ENCODE peak calls at places on chromosomes 3 and 15, in four cellular contexts. D is left ventricle myocardium inferior, W is keratinocyte, G is ELF-1. C is an unnamed sample.
A peak's percentile ranks its signal among the peaks of the same experiment; 100 is the strongest.

GRCh38 chr3:3618624-3619023 is 180.6 kb upstream of the LRRN1 start:
- DNase-seq in D (no peak), G (no peak), W (no peak), C (no peak)

GRCh38 chr15:58873267-58873666 is 60.2 kb downstream of the SLTM start:
- DNase-seq in G (no peak), W (no peak), D (no peak), C (no peak)

GRCh38 chr15:81195339-81195864 is 1.3 kb upstream of the IL16 start:
- DNase-seq in W (no peak), G (no peak), D (no peak), C (no peak)

GRCh38 chr15:31082771-31083393 is 18.6 kb downstream of the TRPM1 start:
- DNase-seq in W (no peak), D (no peak), G (no peak), C (no peak)

GRCh38 chr3:170536712-170537111 is 49.2 kb downstream of the SLC7A14 start:
- DNase-seq in G (no peak), D (no peak), W (no peak), C (no peak)

GRCh38 chr3:115808816-115809215 is 185.5 kb downstream of the GAP43 start:
- DNase-seq in W (no peak), D (no peak), G (no peak), C (no peak)

GRCh38 chr15:79329186-79329611 is 18.3 kb downstream of the TMED3 start:
- DNase-seq in G (peak; percentile 33), D (no peak), W (no peak), C (no peak)

GRCh38 chr3:189167027-189167766 is 4.6 kb upstream of the TPRG1 start:
- DNase-seq in D (no peak), W (peak; percentile 59), G (no peak), C (peak; percentile 44)

GRCh38 chr15:84862214-84862975 is 22.1 kb upstream of the SLC28A1 start:
- DNase-seq in G (no peak), W (no peak), D (no peak), C (no peak)

GRCh38 chr15:90664650-90665287 is 52.4 kb upstream of the BLM start:
- DNase-seq in W (no peak), G (peak; percentile 54), D (peak; percentile 60), C (peak; percentile 74)

GRCh38 chr15:93997071-93997658 is 234.2 kb upstream of the MCTP2 start:
- DNase-seq in D (no peak), G (no peak), W (no peak), C (peak; percentile 31)

GRCh38 chr3:176431986-176432385 is 765.3 kb downstream of the TBL1XR1 start:
- DNase-seq in W (no peak), G (no peak), D (no peak), C (no peak)

GRCh38 chr3:31462050-31462569 is 70.6 kb upstream of the STT3B start:
- DNase-seq in W (no peak), D (no peak), G (no peak), C (no peak)

GRCh38 chr3:9173445-9173844 is 76.0 kb downstream of the SRGAP3 start:
- DNase-seq in D (no peak), W (no peak), G (no peak), C (no peak)

GRCh38 chr15:29533667-29534066 is 264.0 kb upstream of the NSMCE3 start:
- DNase-seq in D (no peak), G (peak; percentile 8), W (no peak), C (peak; percentile 45)

GRCh38 chr3:73766599-73767378 is 142.0 kb upstream of the PDZRN3 start:
- DNase-seq in G (no peak), D (no peak), W (no peak), C (no peak)

GRCh38 chr3:64046527-64046926 is 23.2 kb upstream of the PSMD6 start:
- DNase-seq in G (no peak), W (no peak), D (no peak), C (no peak)

GRCh38 chr3:149658444-149659172 is 783 bp upstream of the WWTR1 start:
- DNase-seq in D (peak; percentile 77), G (peak; percentile 79), W (no peak), C (peak; percentile 72)

GRCh38 chr3:44363591-44363990 is 25.0 kb downstream of the TCAIM start:
- DNase-seq in W (no peak), G (no peak), D (no peak), C (no peak)

GRCh38 chr15:92326236-92326635 is 67.4 kb upstream of the ST8SIA2 start:
- DNase-seq in W (no peak), G (no peak), D (peak; percentile 29), C (no peak)

GRCh38 chr3:48926425-48927392 is 8.1 kb downstream of the ARIH2 start:
- DNase-seq in D (no peak), W (no peak), G (no peak), C (no peak)

GRCh38 chr15:31471731-31472430 is 145.2 kb downstream of the KLF13 start:
- DNase-seq in D (no peak), G (no peak), W (no peak), C (no peak)

GRCh38 chr3:127044996-127045395 is 62.1 kb downstream of the PLXNA1 start:
- DNase-seq in W (no peak), G (peak; percentile 89), D (no peak), C (peak; percentile 88)

C was measured in iPS-NIHi11.